ENCODE peak calls at places on chromosomes 6 and 20, in nine cellular contexts. W is psoas muscle; G is BE2C; Y is heart left ventricle; V is pancreas; R is CD8-positive, alpha-beta T cell; L is mucosa of descending colon; E is lung; N is thoracic aorta. X is an unnamed sample. For H3K9me3, the result is how much of the 10 kb centered on the place peaks cover.

GRCh38 chr6:93423542-93423941 is 4.2 kb upstream of the EPHA7 start:
- DNase-seq in W (peak), G (peak), Y (no peak), V (no peak), R (no peak), L (no peak), E (no peak), N (no peak), X (no peak)

GRCh38 chr6:37053683-37054082 is 48.2 kb downstream of the FGD2 start:
- DNase-seq in W (no peak), G (no peak), Y (no peak), V (no peak), R (no peak), L (no peak), E (no peak), N (no peak), X (no peak)

GRCh38 chr6:32369678-32370077 is 2.0 kb downstream of the TSBP1 start:
- DNase-seq in W (no peak), G (no peak), Y (no peak), V (no peak), R (no peak), L (no peak), E (no peak), N (no peak), X (no peak)

GRCh38 chr6:153215242-153215641 is 84.2 kb upstream of the RGS17 start:
- DNase-seq in W (no peak), G (peak), Y (no peak), V (no peak), R (no peak), L (no peak), E (no peak), N (no peak), X (no peak)

GRCh38 chr6:90955246-90955645 is 368.4 kb upstream of the MAP3K7 start:
- DNase-seq in W (no peak), G (no peak), Y (no peak), V (no peak), R (no peak), L (no peak), E (no peak), N (no peak), X (no peak)

GRCh38 chr6:36352477-36353157 is 15.9 kb upstream of the BNIP5 start:
- DNase-seq in W (no peak), G (no peak), Y (no peak), V (no peak), R (no peak), L (no peak), E (no peak), N (no peak), X (no peak)

GRCh38 chr6:129748212-129748900 is 38.4 kb upstream of the ARHGAP18 start:
- DNase-seq in W (peak), G (peak), Y (no peak), V (no peak), R (peak), L (no peak), E (no peak), N (no peak), X (no peak)

GRCh38 chr20:44856847-44857448 is 28.6 kb upstream of the YWHAB start:
- DNase-seq in W (no peak), G (no peak), Y (no peak), V (no peak), R (no peak), L (no peak), E (no peak), N (no peak), X (no peak)

GRCh38 chr20:44799691-44800090 is 10.7 kb downstream of the RIMS4 start:
- DNase-seq in W (no peak), G (no peak), Y (no peak), V (no peak), R (no peak), L (no peak), E (no peak), N (no peak), X (no peak)

GRCh38 chr20:14235355-14235754 is 102.1 kb downstream of the FLRT3 start:
- DNase-seq in W (no peak), G (no peak), Y (no peak), V (no peak), R (no peak), L (no peak), E (no peak), N (no peak), X (no peak)

GRCh38 chr6:52995913-52996685 is 1.0 kb upstream of the GSTA4 start:
- DNase-seq in W (peak), G (peak), Y (peak), V (peak), R (peak), L (no peak), E (peak), N (no peak), X (peak)

GRCh38 chr6:27279513-27280063 is 32.1 kb downstream of the PRSS16 start:
- DNase-seq in W (no peak), G (no peak), Y (no peak), V (no peak), R (no peak), L (no peak), E (no peak), N (no peak), X (no peak)

GRCh38 chr20:25206063-25206403 is 10.5 kb downstream of the ENTPD6 start:
- DNase-seq in W (no peak), G (no peak), Y (no peak), V (no peak), R (no peak), L (no peak), E (no peak), N (no peak), X (no peak)

GRCh38 chr6:158290659-158291058 is 21.6 kb upstream of the TULP4 start:
- DNase-seq in W (no peak), G (no peak), Y (no peak), V (no peak), R (peak), L (peak), E (no peak), N (no peak), X (no peak)

GRCh38 chr20:13238001-13238653 is 17.1 kb downstream of the ISM1 start:
- DNase-seq in W (no peak), G (no peak), Y (no peak), V (no peak), R (no peak), L (no peak), E (no peak), N (no peak), X (no peak)

GRCh38 chr6:43771858-43772570 is 2.0 kb downstream of the VEGFA start:
- DNase-seq in W (peak), G (peak), Y (peak), V (no peak), R (peak), L (peak), E (peak), N (no peak), X (peak)

GRCh38 chr6:45539124-45539523 is 161.4 kb upstream of the SUPT3H start:
- DNase-seq in W (no peak), G (no peak), Y (no peak), V (no peak), R (no peak), L (no peak), E (no peak), N (no peak), X (no peak)

GRCh38 chr6:20367716-20368485 is 33.8 kb upstream of the E2F3 start:
- DNase-seq in W (no peak), G (no peak), Y (no peak), V (no peak), R (no peak), L (no peak), E (no peak), N (no peak), X (no peak)

GRCh38 chr6:79421707-79422484 is 115.3 kb downstream of the LCA5 start:
- DNase-seq in W (no peak), G (peak), Y (peak), V (no peak), R (no peak), L (no peak), E (no peak), N (no peak), X (no peak)

GRCh38 chr6:137165375-137166246 is 7.8 kb downstream of the IL22RA2 start:
- DNase-seq in W (no peak), G (peak), Y (no peak), V (peak), R (no peak), L (no peak), E (no peak), N (no peak), X (no peak)

GRCh38 chr20:17967595-17968365 is 814 bp downstream of the SNX5 start:
- DNase-seq in W (no peak), G (no peak), Y (no peak), V (no peak), R (no peak), L (no peak), E (no peak), N (no peak), X (peak)

GRCh38 chr6:43702522-43703440 is 15.2 kb upstream of the MRPS18A start:
- DNase-seq in W (peak), G (peak), Y (peak), V (peak), R (no peak), L (peak), E (peak), N (peak), X (peak)

GRCh38 chr6:96907498-96907897 is 9.8 kb upstream of the NDUFAF4 start:
- DNase-seq in W (no peak), G (no peak), Y (no peak), V (no peak), R (no peak), L (no peak), E (no peak), N (no peak), X (no peak)

GRCh38 chr6:132749111-132749510 is 8.6 kb downstream of the VNN2 start:
- DNase-seq in W (no peak), G (no peak), Y (no peak), V (no peak), R (no peak), L (no peak), E (no peak), N (no peak), X (no peak)

GRCh38 chr6:101545171-101545570 is 151.7 kb downstream of the GRIK2 start:
- DNase-seq in W (no peak), G (no peak), Y (no peak), V (no peak), R (no peak), L (no peak), E (no peak), N (no peak), X (no peak)

GRCh38 chr6:90578894-90579549 is 7.8 kb downstream of the MAP3K7 start:
- DNase-seq in W (no peak), G (no peak), Y (no peak), V (no peak), R (no peak), L (no peak), E (no peak), N (no peak), X (no peak)

GRCh38 chr20:45368221-45368980 is 5.4 kb downstream of the SYS1 start:
- DNase-seq in W (no peak), G (no peak), Y (no peak), V (no peak), R (no peak), L (no peak), E (no peak), N (no peak), X (no peak)

GRCh38 chr6:154763650-154764049 is 30.4 kb downstream of the SCAF8 start:
- DNase-seq in W (no peak), G (no peak), Y (no peak), V (no peak), R (no peak), L (no peak), E (no peak), N (no peak), X (no peak)

GRCh38 chr20:47319517-47320252 is 36.8 kb downstream of the ZMYND8 start:
- DNase-seq in W (peak), G (no peak), Y (peak), V (peak), R (no peak), L (peak), E (peak), N (no peak), X (no peak)

GRCh38 chr6:100257661-100258395 is 206.9 kb downstream of the SIM1 start:
- DNase-seq in W (no peak), G (no peak), Y (no peak), V (no peak), R (no peak), L (no peak), E (no peak), N (no peak), X (no peak)

GRCh38 chr20:35196313-35196712 is 24.4 kb downstream of the PROCR start:
- DNase-seq in W (no peak), G (no peak), Y (no peak), V (no peak), R (no peak), L (no peak), E (no peak), N (no peak), X (no peak)

GRCh38 chr6:87909849-87910248 is 137.8 kb upstream of the SPACA1 start:
- DNase-seq in W (no peak), G (no peak), Y (no peak), V (no peak), R (no peak), L (no peak), E (no peak), N (no peak), X (no peak)

GRCh38 chr20:35320396-35321126 is 28.3 kb upstream of the FAM83C start:
- DNase-seq in W (no peak), G (no peak), Y (no peak), V (no peak), R (no peak), L (no peak), E (no peak), N (no peak), X (no peak)

GRCh38 chr20:57638895-57639236 is 18.6 kb upstream of the ZBP1 start:
- DNase-seq in W (no peak), G (no peak), Y (no peak), V (no peak), R (no peak), L (no peak), E (no peak), N (no peak), X (no peak)

GRCh38 chr6:37077459-37078296 is 72.2 kb downstream of the FGD2 start:
- DNase-seq in W (peak), G (peak), Y (peak), V (peak), R (no peak), L (peak), E (peak), N (no peak), X (peak)

GRCh38 chr20:60851826-60852704 is 400.0 kb upstream of the CDH4 start:
- DNase-seq in W (no peak), G (no peak), Y (no peak), V (no peak), R (no peak), L (no peak), E (no peak), N (no peak), X (no peak)

GRCh38 chr20:57093766-57094165 is 172.7 kb downstream of the BMP7 start:
- DNase-seq in W (no peak), G (no peak), Y (no peak), V (no peak), R (no peak), L (no peak), E (no peak), N (no peak), X (no peak)

GRCh38 chr6:10441004-10441654 is 26.3 kb upstream of the TFAP2A start:
- DNase-seq in W (no peak), G (no peak), Y (no peak), V (no peak), R (no peak), L (no peak), E (peak), N (no peak), X (no peak)

GRCh38 chr6:96723362-96723761 is 113.9 kb downstream of the GPR63 start:
- DNase-seq in W (no peak), G (no peak), Y (no peak), V (no peak), R (no peak), L (no peak), E (no peak), N (no peak), X (no peak)

GRCh38 chr20:50153500-50154377 is at the start of gene PEDS1:
- DNase-seq in W (peak), G (peak), Y (peak), V (peak), R (peak), L (peak), E (peak), N (no peak), X (peak)
- TF ChIP-seq CTCF in W (peak), G (no peak), Y (no peak), V (no peak), R (no peak), L (no peak), E (no peak), N (no peak), X (no peak)

DNA sequence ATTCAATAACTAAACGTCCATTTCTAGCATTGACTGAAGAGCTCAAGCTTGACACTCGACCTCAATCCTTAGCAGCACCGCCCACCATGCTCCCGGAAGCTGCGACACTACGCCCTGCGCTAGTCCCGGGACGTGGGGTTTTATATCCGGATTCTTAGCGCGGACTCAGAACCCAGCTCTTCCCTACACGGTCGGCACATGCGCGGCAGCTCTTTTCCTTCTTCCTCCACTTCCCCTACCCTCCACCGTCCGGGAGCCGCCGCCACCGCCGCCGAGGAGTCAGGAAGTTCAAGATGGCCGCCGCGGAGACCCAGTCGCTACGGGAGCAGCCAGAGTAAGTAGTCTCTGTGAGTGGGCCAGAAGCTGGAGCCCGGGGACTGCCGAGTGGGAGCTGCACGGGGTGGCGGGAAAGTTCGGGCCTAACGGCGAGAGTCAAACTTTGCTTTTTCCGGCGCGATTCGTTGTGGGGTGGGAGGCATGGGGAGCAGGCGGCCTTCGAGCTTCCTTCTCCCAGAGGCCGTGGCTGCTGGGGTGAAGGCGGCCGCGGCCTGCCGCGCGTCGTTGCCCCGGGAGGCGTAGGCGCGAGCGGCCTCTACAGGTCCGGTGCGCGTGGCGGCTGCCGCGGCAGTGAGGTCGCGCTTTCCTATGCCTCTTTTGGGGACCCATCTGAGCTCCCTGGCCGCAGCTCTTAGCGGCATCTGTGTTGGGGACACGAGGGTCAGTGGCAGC is 57.6 kb downstream of the FAM217A start:
- DNase-seq in W (peak), G (peak), Y (peak), V (peak), R (peak), L (peak), E (peak), N (peak), X (peak)
- H3K9me3 ChIP-seq in W (under half), G (under half), Y (under half), V (under half), R (under half), L (under half), E (under half), N (under half), X (under half)

DNA sequence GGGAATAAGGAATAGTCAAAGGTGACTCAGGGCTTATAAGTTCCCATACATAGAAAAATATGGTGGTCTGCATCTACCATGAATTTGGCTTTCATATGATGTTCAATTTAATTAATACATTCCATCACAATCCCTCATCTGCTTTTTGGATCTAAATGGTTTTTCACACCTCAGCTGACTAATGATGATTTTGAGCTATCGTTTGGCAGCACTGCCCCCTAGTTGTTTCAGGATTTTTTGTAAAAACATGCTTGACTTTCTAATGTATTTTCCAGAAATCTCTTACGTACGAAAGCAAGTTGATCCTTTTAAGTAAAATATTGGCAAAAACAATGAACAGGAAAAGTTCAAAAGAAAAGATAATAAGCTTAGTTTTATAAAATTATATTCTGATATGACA is 408.6 kb upstream of the ADGRB3 start:
- DNase-seq in W (no peak), G (no peak), Y (no peak), V (no peak), R (no peak), L (no peak), E (no peak), N (no peak), X (no peak)
- TF ChIP-seq CTCF in W (no peak), G (peak), Y (peak), V (no peak), R (no peak), L (no peak), E (no peak), N (no peak), X (no peak)

DNA sequence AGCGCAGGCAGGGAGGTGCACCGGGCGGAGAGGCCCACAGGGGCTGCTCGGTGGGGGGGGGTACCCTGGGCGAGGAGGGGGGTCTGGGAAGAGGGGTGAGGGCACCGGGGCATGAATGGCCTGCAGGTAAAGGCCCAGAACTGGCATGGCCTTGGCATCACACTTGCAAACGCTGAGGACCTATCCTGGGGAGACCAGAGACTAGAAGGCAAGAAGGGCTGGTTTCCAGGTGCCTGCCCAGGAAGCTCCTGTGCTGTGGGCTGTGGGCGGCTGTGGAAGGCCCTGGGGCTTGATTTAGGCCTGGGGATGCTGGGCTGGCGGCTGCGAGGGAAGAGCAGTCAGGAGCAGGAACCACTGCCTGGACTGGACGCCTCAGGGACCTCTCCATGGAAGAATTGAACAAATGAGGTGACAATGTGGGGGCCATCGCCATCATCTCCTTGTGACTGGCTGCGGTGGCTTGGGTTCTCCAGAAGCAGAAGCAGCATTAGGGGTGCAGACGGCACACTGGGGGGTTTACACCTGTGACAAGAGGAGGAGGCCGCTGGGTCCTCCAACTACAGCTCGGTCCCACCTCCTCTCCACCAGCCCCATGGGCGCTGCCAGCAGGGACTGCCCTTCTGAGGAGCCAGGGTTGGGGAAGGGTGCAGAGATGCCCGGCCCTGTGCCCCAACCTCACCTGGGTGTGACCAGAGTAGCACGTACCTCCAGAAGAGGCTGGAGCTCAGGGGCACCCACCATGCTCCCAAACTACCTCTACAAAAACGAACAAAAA is 32.1 kb upstream of the IRF4 start:
- DNase-seq in W (no peak), G (no peak), Y (no peak), V (no peak), R (no peak), L (peak), E (no peak), N (no peak), X (no peak)
- H3K9me3 ChIP-seq in W (under half), G (under half), Y (under half), V (under half), R (under half), L (under half), E (under half), N (under half), X (under half)

GRCh38 chr6:74870403-74870802 is 335.4 kb downstream of the COL12A1 start:
- DNase-seq in W (no peak), G (no peak), Y (no peak), V (no peak), R (no peak), L (no peak), E (no peak), N (no peak), X (no peak)
- TF ChIP-seq CTCF in W (no peak), G (no peak), Y (no peak), V (no peak), R (no peak), L (peak), E (no peak), N (peak), X (no peak)

GRCh38 chr20:15528386-15529111 is 1044.7 kb downstream of the KIF16B start:
- DNase-seq in W (no peak), G (peak), Y (no peak), V (no peak), R (no peak), L (no peak), E (no peak), N (no peak), X (no peak)
- H3K9me3 ChIP-seq in W (under half), G (under half), Y (under half), V (under half), R (under half), L (under half), E (under half), N (under half), X (under half)